ENCODE peak calls at places on chromosomes 11 and 22, in five cellular contexts. J, U, K, G and T are unnamed samples.
A peak's percentile ranks its signal among the peaks of the same experiment; 100 is the strongest.

GRCh38 chr11:17314232-17314547 is 37.4 kb upstream of the NCR3LG1 start:
- DNase-seq in K (peak; percentile 25), G (peak; percentile 73), U (no peak), J (no peak), T (no peak)

GRCh38 chr11:23725752-23726151 is 771.1 kb upstream of the LUZP2 start:
- DNase-seq in G (peak; percentile 46), J (no peak), U (no peak), K (no peak), T (peak; percentile 4)

GRCh38 chr11:76824083-76824939 is 36.4 kb upstream of the ACER3 start:
- DNase-seq in K (peak; percentile 51), J (no peak), U (no peak), G (peak; percentile 63), T (peak; percentile 9)

GRCh38 chr11:35658028-35658948 is 4.3 kb upstream of the TRIM44 start:
- DNase-seq in K (no peak), G (no peak), J (no peak), U (no peak), T (no peak)

GRCh38 chr11:66745356-66746235 is 16.6 kb upstream of the SPTBN2 start:
- DNase-seq in G (peak; percentile 21), U (peak; percentile 26), J (no peak), K (peak; percentile 25), T (no peak)

GRCh38 chr22:25109878-25110595 is 89.6 kb upstream of the CRYBB3 start:
- DNase-seq in G (no peak), K (no peak), U (no peak), J (no peak), T (no peak)

GRCh38 chr11:79062814-79063762 is 377.7 kb downstream of the TENM4 start:
- DNase-seq in G (peak; percentile 67), U (no peak), J (no peak), K (peak; percentile 58), T (peak; percentile 35)

GRCh38 chr11:61345170-61345610 is 12.2 kb downstream of the TKFC start:
- DNase-seq in J (peak; percentile 55), U (no peak), K (no peak), G (no peak), T (no peak)

GRCh38 chr11:58616594-58616993 is 5.9 kb upstream of the CNTF start:
- DNase-seq in J (peak; percentile 53), U (no peak), G (peak; percentile 72), K (peak; percentile 72), T (no peak)

GRCh38 chr11:6647836-6648235 is 7.8 kb downstream of the DCHS1 start:
- DNase-seq in K (no peak), U (no peak), G (no peak), J (no peak), T (no peak)